ENCODE peak calls at places on chromosomes 7 and 10, in ten cellular contexts. W, Y, N, F, X, L, P, B, C and O are unnamed samples.

GRCh38 chr7:158327012-158327411 is 260.6 kb downstream of the PTPRN2 start:
- DNase-seq in X (no peak), L (no peak), N (no peak), W (no peak), P (no peak), Y (no peak), B (no peak), F (no peak), C (no peak), O (peak)

GRCh38 chr7:24734306-24734705 is 23.0 kb downstream of the GSDME start:
- DNase-seq in N (no peak), Y (no peak), L (no peak), F (peak), B (no peak), C (no peak), P (no peak), X (no peak), W (no peak), O (no peak)

GRCh38 chr7:24836084-24836483 is 78.8 kb upstream of the GSDME start:
- DNase-seq in X (peak), Y (peak), F (no peak), P (no peak), N (no peak), W (no peak), L (no peak), C (no peak), B (peak), O (no peak)

GRCh38 chr7:41817386-41817785 is 114.5 kb upstream of the INHBA start:
- DNase-seq in C (no peak), N (peak), Y (no peak), F (no peak), X (no peak), W (no peak), L (no peak), P (no peak), B (peak), O (no peak)

GRCh38 chr10:118383063-118383689 is 41.1 kb upstream of the FAM204A start:
- DNase-seq in C (no peak), L (no peak), P (no peak), B (peak), N (no peak), W (no peak), X (no peak), F (no peak), Y (no peak), O (no peak)

GRCh38 chr7:137086896-137087295 is 218.4 kb downstream of the CHRM2 start:
- DNase-seq in N (no peak), F (no peak), W (no peak), L (no peak), B (no peak), P (no peak), Y (no peak), C (no peak), X (no peak), O (peak)

GRCh38 chr7:42143605-42144252 is 93.3 kb downstream of the GLI3 start:
- DNase-seq in P (no peak), W (no peak), C (no peak), X (no peak), Y (no peak), N (no peak), L (no peak), F (peak), B (no peak), O (no peak)

GRCh38 chr10:71582019-71582418 is 137.6 kb downstream of the C10orf105 start:
- DNase-seq in W (peak), C (peak), N (peak), B (peak), F (peak), Y (no peak), P (peak), X (no peak), L (no peak), O (peak)

GRCh38 chr10:72612203-72612826 is 13.6 kb downstream of the MICU1 start:
- DNase-seq in W (no peak), P (peak), X (peak), B (no peak), L (no peak), N (no peak), Y (no peak), F (peak), C (no peak), O (no peak)

GRCh38 chr10:32155075-32155516 is 98.9 kb upstream of the KIF5B start:
- DNase-seq in B (no peak), Y (no peak), P (no peak), X (no peak), C (no peak), F (peak), L (no peak), N (no peak), W (no peak), O (no peak)

GRCh38 chr7:93156884-93157283 is 8.7 kb upstream of the SAMD9L start:
- DNase-seq in L (no peak), C (no peak), P (no peak), W (no peak), Y (no peak), B (no peak), N (no peak), X (no peak), F (no peak), O (no peak)

GRCh38 chr7:27899601-27900000 is 159.6 kb downstream of the TAX1BP1 start:
- DNase-seq in N (no peak), X (no peak), W (no peak), F (no peak), L (no peak), P (no peak), Y (no peak), C (no peak), B (no peak), O (no peak)

GRCh38 chr7:158771-159170 is 33.6 kb upstream of the FAM20C start:
- DNase-seq in X (no peak), L (no peak), P (no peak), W (no peak), F (no peak), B (no peak), N (no peak), C (peak), Y (no peak), O (no peak)

GRCh38 chr10:86601956-86602592 is 52.3 kb upstream of the OPN4 start:
- DNase-seq in X (peak), P (no peak), B (no peak), Y (no peak), F (no peak), N (no peak), L (no peak), W (no peak), C (no peak), O (no peak)

GRCh38 chr7:111082351-111082750 is 8.6 kb upstream of the LRRN3 start:
- DNase-seq in P (no peak), N (no peak), Y (no peak), L (no peak), W (no peak), X (no peak), F (no peak), C (no peak), B (no peak), O (no peak)

GRCh38 chr7:134712196-134712595 is 65.5 kb downstream of the BPGM start:
- DNase-seq in X (no peak), F (no peak), N (no peak), B (no peak), P (no peak), L (no peak), C (no peak), Y (no peak), W (no peak), O (no peak)

GRCh38 chr7:135320277-135320676 is 86.6 kb downstream of the STRA8 start:
- DNase-seq in L (no peak), C (peak), B (no peak), X (peak), Y (no peak), P (peak), F (peak), W (peak), N (peak), O (no peak)

GRCh38 chr7:70092314-70093303 is 494.3 kb downstream of the AUTS2 start:
- DNase-seq in W (no peak), P (peak), X (peak), C (peak), N (no peak), F (peak), B (no peak), L (no peak), Y (no peak), O (no peak)

GRCh38 chr10:15460661-15461060 is 89.6 kb upstream of the FAM171A1 start:
- DNase-seq in F (no peak), C (no peak), L (no peak), Y (no peak), B (no peak), P (no peak), N (no peak), W (no peak), X (no peak), O (no peak)

GRCh38 chr10:118504044-118504944 is 91.2 kb downstream of the PRLHR start:
- DNase-seq in L (no peak), P (no peak), Y (no peak), C (no peak), F (peak), W (peak), B (no peak), X (peak), N (peak), O (no peak)

GRCh38 chr7:127844707-127845331 is 186.4 kb downstream of the LRRC4 start:
- DNase-seq in C (no peak), W (no peak), P (peak), N (peak), X (peak), L (no peak), Y (no peak), F (peak), B (no peak), O (no peak)

GRCh38 chr7:18461785-18462467 is 33.6 kb upstream of the HDAC9 start:
- DNase-seq in P (no peak), F (no peak), X (no peak), L (no peak), W (no peak), B (peak), N (no peak), Y (no peak), C (no peak), O (no peak)

GRCh38 chr7:44163591-44163990 is 22.5 kb upstream of the MYL7 start:
- DNase-seq in C (no peak), X (no peak), Y (no peak), F (peak), L (no peak), N (peak), P (no peak), W (no peak), B (no peak), O (peak)

GRCh38 chr10:48800283-48800675 is 115.6 kb downstream of the WDFY4 start:
- DNase-seq in W (peak), F (no peak), C (no peak), N (no peak), Y (no peak), X (no peak), P (no peak), B (peak), L (no peak), O (no peak)

GRCh38 chr7:31071316-31071715 is 19.2 kb downstream of the ADCYAP1R1 start:
- DNase-seq in C (peak), W (no peak), F (no peak), L (no peak), B (no peak), P (no peak), Y (no peak), N (no peak), X (no peak), O (no peak)

GRCh38 chr7:121931149-121931922 is 58.4 kb downstream of the PTPRZ1 start:
- DNase-seq in B (no peak), Y (no peak), C (no peak), X (no peak), W (no peak), N (no peak), L (no peak), F (no peak), P (no peak), O (no peak)

GRCh38 chr10:119638982-119639381 is 12.2 kb upstream of the BAG3 start:
- DNase-seq in P (no peak), N (no peak), Y (no peak), W (no peak), L (no peak), C (no peak), X (no peak), B (no peak), F (no peak), O (no peak)

GRCh38 chr10:119637631-119638030 is 13.5 kb upstream of the BAG3 start:
- DNase-seq in L (no peak), C (no peak), X (no peak), W (no peak), F (no peak), Y (no peak), P (no peak), N (no peak), B (no peak), O (no peak)

GRCh38 chr10:119634219-119634544 is 17.0 kb upstream of the BAG3 start:
- DNase-seq in L (no peak), Y (no peak), W (peak), B (no peak), N (no peak), F (peak), C (no peak), P (no peak), X (no peak), O (no peak)

GRCh38 chr10:119630300-119630699 is 20.9 kb upstream of the BAG3 start:
- DNase-seq in Y (no peak), B (no peak), F (no peak), L (no peak), P (no peak), X (no peak), C (no peak), N (no peak), W (no peak), O (no peak)

DNA sequence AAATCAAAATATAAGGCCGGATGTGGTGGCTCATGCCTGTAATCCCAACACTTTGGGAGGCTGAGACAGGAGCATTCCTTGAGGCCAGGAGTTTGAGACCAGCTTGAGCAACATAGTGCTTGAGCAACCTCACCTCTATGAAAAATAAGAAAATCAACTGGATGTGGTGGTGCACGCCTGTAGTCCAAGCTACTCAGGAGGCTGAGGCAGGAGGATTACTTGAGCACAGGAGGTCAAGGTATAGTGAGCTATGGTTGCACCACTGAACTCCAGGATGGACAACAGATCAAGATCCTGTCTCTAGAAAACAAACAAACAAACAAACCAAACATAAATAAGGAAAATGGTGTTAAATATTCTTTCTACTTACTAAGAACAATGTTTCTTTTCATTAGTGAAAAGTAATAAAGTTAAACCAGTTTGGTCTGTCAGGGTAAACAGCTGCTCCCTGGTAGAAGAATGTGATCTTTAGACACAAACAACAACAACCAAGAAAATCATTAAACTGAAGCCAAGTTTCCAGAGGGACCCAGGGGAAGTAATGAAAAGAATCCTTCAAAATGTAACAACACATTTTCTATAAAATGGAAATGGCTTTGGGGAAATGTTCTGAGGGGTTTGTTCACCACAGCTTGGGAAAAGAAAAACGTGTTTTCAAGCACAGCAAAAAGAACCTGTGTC is 17.5 kb upstream of the BAG3 start:
- DNase-seq in X (no peak), P (no peak), F (peak), W (no peak), C (no peak), L (no peak), B (no peak), N (no peak), Y (no peak), O (no peak)
- H3K4me3 ChIP-seq in X (no peak), P (no peak), F (no peak), W (no peak), C (no peak), L (no peak), B (no peak), N (no peak), Y (no peak), O (no peak)

DNA sequence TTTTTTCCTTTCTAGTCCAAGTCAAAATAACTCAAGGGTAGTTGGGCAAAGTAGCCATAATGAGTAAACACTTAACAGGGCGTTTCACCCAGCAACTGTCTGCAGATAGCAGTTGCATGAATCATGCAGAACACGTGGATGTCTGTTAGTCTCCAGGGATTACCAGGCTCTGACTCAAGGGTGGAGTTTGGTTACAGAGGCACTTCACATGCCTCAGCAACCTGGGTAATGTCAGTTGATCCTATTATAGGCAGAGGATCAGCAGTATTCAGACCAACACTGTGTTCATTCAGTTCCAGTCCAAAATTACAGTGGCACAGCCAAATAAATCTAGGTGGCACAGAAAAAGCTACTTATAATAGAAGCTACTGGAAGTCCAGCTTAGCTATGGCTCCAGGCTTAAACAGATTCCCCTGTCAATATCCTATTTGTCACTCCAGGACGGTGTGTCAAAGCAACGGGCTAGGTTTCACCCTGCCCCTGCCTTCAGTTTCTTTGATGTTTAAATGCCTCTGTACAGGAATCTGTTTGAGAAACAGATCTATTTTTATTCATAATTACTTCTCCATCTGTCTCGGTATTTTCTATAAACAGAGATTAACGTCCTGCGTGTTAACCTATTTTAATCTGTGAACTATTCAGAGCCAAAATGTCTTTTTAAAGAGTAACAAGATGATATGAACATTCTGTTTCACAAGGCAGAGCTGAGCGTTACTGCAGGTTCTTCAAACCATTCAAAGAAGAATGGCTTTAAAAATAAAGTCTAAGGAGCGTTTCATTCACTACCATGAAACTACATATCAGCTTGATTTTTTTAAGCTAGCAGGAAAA is 162.6 kb upstream of the AKR1E2 start:
- DNase-seq in C (no peak), P (peak), X (peak), Y (no peak), N (peak), B (peak), F (peak), W (peak), L (no peak), O (peak)
- H3K4me3 ChIP-seq in C (peak), P (peak), X (no peak), Y (no peak), N (no peak), B (no peak), F (peak), W (peak), L (no peak), O (no peak)

DNA sequence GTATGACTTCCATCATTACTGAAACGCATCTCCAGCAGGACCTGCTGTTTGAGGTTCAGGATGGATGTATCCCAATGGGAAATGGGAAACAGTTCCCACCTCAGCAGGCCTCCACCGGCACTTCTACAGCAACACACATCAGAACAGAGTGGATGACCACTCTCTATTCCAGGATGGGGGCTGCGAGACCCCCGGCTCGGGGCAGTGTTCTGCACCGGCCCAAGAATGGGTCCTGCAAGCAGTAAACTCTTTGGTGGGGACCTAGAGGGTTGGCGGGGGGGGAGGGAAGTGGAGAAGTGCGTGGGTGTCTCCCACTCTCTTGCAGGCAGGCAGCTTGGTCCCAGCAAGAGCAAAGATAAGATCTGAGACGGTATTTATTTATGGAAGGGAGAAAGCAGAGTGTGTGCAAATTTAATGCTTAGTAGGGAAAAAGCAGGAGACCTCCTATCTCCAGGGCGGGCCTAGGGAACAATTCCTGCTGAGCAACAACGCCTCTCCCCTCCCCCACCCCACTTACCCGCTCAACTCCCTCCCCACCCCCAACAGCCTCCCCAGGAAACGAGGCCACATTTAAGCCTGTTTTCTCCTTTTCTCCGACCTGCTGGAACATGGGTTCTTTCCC is 4.0 kb downstream of the SFMBT2 start:
- DNase-seq in F (peak), N (no peak), P (peak), Y (no peak), L (no peak), W (no peak), B (no peak), C (peak), X (no peak), O (peak)
- H3K4me3 ChIP-seq in F (no peak), N (no peak), P (peak), Y (no peak), L (peak), W (no peak), B (no peak), C (peak), X (no peak), O (peak)

DNA sequence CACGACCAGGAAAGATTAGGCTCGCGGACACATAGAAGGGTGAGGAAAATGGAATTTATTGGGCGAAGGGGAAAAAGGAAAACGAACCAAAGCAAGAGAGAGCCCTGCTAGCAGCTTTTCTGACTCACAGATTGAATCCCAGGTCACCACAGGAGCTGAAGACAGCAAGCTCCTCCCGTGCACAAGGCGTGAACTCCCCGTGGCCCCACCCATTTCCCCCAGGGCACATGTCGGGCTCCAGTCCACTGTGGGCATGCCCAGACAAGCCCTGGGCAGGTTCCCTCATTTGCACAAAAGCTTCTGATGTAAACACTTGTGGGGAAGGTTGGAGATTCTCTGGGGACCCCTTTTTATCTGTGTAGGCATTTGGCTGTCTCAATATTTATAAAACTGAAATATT is 582.4 kb downstream of the SUGCT start:
- DNase-seq in L (no peak), P (peak), W (peak), N (peak), C (peak), B (peak), Y (no peak), X (peak), F (peak), O (peak)
- H3K4me3 ChIP-seq in L (no peak), P (peak), W (no peak), N (no peak), C (peak), B (no peak), Y (no peak), X (no peak), F (peak), O (no peak)

GRCh38 chr10:58404001-58404400 is 18.8 kb downstream of the TFAM start:
- DNase-seq in N (no peak), X (no peak), Y (no peak), C (no peak), P (no peak), F (no peak), B (no peak), L (no peak), W (no peak), O (no peak)
- H3K4me3 ChIP-seq in N (no peak), X (no peak), Y (no peak), C (no peak), P (no peak), F (no peak), B (no peak), L (no peak), W (no peak), O (no peak)

DNA sequence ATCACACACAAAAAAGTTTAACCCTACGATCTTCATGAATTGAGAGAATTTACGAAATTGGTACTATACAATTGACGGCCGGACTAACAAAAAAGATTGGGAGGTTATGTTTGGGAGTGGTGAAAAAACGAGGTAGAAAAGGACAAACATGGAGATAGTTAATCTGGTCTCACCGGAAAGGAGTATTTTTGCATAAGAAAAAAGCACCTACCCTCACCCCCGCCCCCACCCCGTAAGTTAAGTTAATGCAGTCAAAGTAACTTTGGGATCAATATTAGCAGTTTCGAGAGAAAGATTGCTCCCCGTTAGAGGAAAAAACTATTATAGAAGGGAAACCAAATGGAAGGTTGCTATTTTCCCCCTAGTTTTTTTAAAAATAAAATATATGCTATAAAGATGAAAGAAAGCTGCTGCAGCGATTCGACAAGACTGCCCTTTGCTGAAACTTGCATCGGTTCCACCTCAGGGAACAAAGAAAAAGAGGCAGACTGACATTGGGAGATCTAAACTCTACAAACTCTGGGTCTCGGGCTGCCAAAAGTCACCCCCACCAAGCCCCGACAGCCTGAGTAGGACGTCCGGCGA is 3.5 kb downstream of the SP8 start:
- DNase-seq in N (no peak), C (no peak), W (no peak), Y (no peak), B (no peak), L (no peak), F (no peak), X (no peak), P (no peak), O (peak)
- H3K4me3 ChIP-seq in N (no peak), C (no peak), W (no peak), Y (no peak), B (no peak), L (no peak), F (no peak), X (no peak), P (no peak), O (peak)